ENCODE peak calls at places on chromosomes 3 and 15, in four cellular contexts. D is cardiac muscle cell, J is heart right ventricle, E is HCT116. M is an unnamed sample.

GRCh38 chr3:66041116-66041515 is 2.4 kb upstream of the MAGI1 start:
- DNase-seq in D (peak), J (no peak), E (no peak), M (no peak)

GRCh38 chr3:134419214-134419965 is 45.1 kb upstream of the AMOTL2 start:
- DNase-seq in D (no peak), J (no peak), E (no peak), M (no peak)

GRCh38 chr3:194099215-194099614 is 36.7 kb upstream of the HES1 start:
- DNase-seq in D (no peak), J (no peak), E (no peak), M (no peak)

GRCh38 chr3:38650248-38650940 is 907 bp upstream of the SCN5A start:
- DNase-seq in D (no peak), J (no peak), E (no peak), M (no peak)

GRCh38 chr3:52372822-52373504 is 56.8 kb downstream of the DNAH1 start:
- DNase-seq in D (no peak), J (peak), E (no peak), M (no peak)

GRCh38 chr15:29695486-29696167 is 126.6 kb downstream of the TJP1 start:
- DNase-seq in D (no peak), J (no peak), E (no peak), M (no peak)

GRCh38 chr3:106827515-106828213 is 549.6 kb upstream of the CCDC54 start:
- DNase-seq in D (peak), J (no peak), E (no peak), M (no peak)

GRCh38 chr15:49085696-49086459 is 39.6 kb upstream of the SECISBP2L start:
- DNase-seq in D (no peak), J (no peak), E (no peak), M (no peak)

GRCh38 chr15:29734917-29735572 is 87.2 kb downstream of the TJP1 start:
- DNase-seq in D (peak), J (no peak), E (peak), M (no peak)

GRCh38 chr15:100919481-100920405 is 586 bp downstream of the LRRK1 start:
- DNase-seq in D (peak), J (peak), E (no peak), M (no peak)

GRCh38 chr3:168134931-168135330 is 39.2 kb upstream of the GOLIM4 start:
- DNase-seq in D (no peak), J (no peak), E (no peak), M (no peak)

GRCh38 chr3:123385981-123386380 is 62.9 kb downstream of the ADCY5 start:
- DNase-seq in D (peak), J (peak), E (no peak), M (no peak)

GRCh38 chr3:151386063-151386462 is 1.5 kb upstream of the P2RY12 start:
- DNase-seq in D (no peak), J (no peak), E (no peak), M (peak)

GRCh38 chr3:188439080-188439479 is 285.1 kb downstream of the LPP start:
- DNase-seq in D (no peak), J (no peak), E (no peak), M (no peak)

GRCh38 chr3:49715611-49716121 is 3.8 kb downstream of the AMIGO3 start:
- DNase-seq in D (no peak), J (no peak), E (no peak), M (no peak)

GRCh38 chr3:38992117-38992779 is 59.5 kb downstream of the SCN11A start:
- DNase-seq in D (peak), J (no peak), E (no peak), M (peak)

GRCh38 chr3:40109641-40110490 is 199.6 kb upstream of the EIF1B start:
- DNase-seq in D (peak), J (no peak), E (no peak), M (no peak)

GRCh38 chr3:115217678-115218451 is 70.8 kb upstream of the ZBTB20 start:
- DNase-seq in D (peak), J (no peak), E (peak), M (peak)

GRCh38 chr15:61157933-61158332 is 71.2 kb downstream of the RORA start:
- DNase-seq in D (peak), J (peak), E (no peak), M (no peak)

GRCh38 chr15:31476866-31477265 is 150.2 kb downstream of the KLF13 start:
- DNase-seq in D (no peak), J (no peak), E (no peak), M (no peak)

GRCh38 chr3:43256714-43257461 is 29.5 kb upstream of the SNRK start:
- DNase-seq in D (no peak), J (no peak), E (no peak), M (no peak)

GRCh38 chr15:74804935-74805334 is 7.7 kb upstream of the LMAN1L start:
- DNase-seq in D (no peak), J (no peak), E (no peak), M (no peak)

GRCh38 chr3:123609063-123609462 is 24.2 kb upstream of the HACD2 start:
- DNase-seq in D (peak), J (no peak), E (no peak), M (no peak)

DNA sequence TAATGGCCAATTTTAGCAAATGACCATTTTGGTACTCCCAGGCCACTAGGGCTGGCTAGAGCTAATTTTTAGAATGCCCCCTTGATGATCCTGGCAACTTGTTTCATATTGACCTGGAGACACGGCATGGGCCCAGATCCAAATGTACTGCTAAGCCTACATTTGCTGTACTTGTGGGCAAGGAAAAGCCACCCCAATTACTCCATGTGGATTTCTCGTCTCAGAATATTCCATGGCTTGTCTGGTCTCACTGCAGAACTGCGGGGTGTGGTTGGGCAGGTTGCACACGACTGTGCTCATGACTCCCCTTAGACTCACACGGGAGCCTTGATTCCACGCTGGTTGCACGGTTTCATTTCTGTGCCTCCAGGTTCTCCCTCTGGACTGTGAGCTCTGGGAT is 140.9 kb downstream of the RPLP1 start:
- DNase-seq in D (no peak), J (no peak), E (no peak), M (no peak)
- H3K4me3 ChIP-seq in D (no peak), J (no peak), E (no peak), M (no peak)

GRCh38 chr3:96027718-96028117 is 786.7 kb upstream of the EPHA6 start:
- DNase-seq in D (no peak), J (no peak), E (no peak), M (no peak)
- H3K4me3 ChIP-seq in D (no peak), J (no peak), E (no peak), M (no peak)

GRCh38 chr15:57731543-57732103 is 25.1 kb downstream of the POLR2M start:
- DNase-seq in D (no peak), J (no peak), E (no peak), M (no peak)
- H3K4me3 ChIP-seq in D (no peak), J (no peak), E (no peak), M (no peak)

DNA sequence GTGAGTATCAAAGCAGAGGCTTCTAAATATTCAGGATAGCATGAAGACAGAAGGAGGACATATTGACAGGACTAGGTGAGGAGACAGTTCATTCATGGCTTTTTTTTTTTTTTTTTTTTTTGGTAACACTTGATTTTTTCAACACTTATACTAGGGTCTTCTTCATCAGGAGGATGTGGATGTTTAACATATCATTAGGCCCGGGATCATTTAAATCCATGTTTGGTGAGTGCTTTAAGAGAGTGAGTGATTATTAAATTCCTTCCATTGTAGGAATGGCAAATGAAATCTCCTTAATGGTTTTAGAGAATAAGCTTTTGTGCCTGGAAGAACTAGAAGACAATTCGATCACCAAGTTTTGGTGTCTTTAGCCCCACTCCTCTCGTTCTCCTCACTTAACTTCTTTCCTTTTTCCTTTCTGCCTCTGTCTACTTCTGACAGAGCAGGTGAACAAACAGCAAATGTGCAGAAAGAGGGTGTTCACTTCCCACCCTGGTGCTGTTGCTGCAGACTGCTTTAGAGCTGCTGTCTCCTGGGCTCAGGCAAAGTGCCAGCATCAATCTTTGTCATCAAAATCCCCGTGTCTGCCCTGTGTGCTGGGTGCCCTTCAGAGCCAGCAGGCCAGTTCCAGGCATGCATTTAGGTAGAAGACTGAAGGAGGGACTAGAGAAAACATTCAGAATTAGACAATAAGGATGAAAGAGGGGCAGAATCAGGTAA is 35.6 kb upstream of the RAB11A start:
- DNase-seq in D (no peak), J (no peak), E (no peak), M (no peak)
- H3K4me3 ChIP-seq in D (no peak), J (peak), E (no peak), M (no peak)

GRCh38 chr15:56758770-56759449 is 25.6 kb upstream of the ZNF280D start:
- DNase-seq in D (peak), J (no peak), E (no peak), M (no peak)
- H3K4me3 ChIP-seq in D (no peak), J (no peak), E (no peak), M (no peak)

DNA sequence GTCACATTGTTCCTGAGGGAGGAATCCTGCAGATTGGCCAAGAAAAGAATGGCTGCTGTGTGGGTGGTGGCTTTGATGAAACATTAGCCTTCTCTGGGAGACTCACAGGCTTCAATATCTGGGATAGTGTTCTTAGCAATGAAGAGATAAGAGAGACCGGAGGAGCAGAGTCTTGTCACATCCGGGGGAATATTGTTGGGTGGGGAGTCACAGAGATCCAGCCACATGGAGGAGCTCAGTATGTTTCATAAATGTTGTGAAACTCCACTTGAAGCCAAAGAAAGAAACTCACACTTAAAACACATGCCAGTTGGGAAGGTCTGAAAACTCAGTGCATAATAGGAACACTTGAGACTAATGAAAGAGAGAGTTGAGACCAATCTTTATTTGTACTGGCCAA is 6.1 kb downstream of the PTX3 start:
- DNase-seq in D (peak), J (no peak), E (no peak), M (no peak)
- H3K4me3 ChIP-seq in D (no peak), J (no peak), E (no peak), M (no peak)

DNA sequence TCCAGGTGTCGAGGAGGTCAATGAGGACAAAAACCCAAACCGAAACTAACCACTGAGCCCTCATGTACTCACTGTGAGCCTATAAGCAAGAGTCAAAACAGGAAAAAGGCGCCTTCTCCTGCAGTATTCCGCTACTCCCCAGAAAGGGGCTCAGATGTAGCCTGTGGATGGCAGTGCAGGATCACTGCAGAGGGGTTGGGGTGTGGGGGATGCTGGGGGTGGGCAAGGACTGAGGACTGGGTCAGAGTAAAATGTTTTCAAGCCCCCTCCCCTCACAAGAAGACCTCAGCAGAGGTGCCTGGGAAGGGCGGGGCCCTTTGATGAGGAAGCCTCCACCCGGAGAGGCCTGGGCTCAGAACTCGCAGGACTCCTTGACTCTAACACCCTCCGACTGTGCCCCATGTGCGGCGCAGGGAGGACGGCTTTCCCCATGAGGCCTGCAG is 170.1 kb downstream of the OSBPL10 start:
- DNase-seq in D (no peak), J (no peak), E (no peak), M (no peak)
- H3K4me3 ChIP-seq in D (no peak), J (no peak), E (no peak), M (no peak)

GRCh38 chr3:138348107-138348949 is at the start of gene MRAS:
- DNase-seq in D (peak), J (peak), E (peak), M (no peak)

GRCh38 chr3:138348950-138349739 is 766 bp downstream of the MRAS start:
- DNase-seq in D (peak), J (no peak), E (no peak), M (no peak)

GRCh38 chr3:138344754-138345153 is 3.6 kb upstream of the MRAS start:
- DNase-seq in D (no peak), J (no peak), E (no peak), M (no peak)

GRCh38 chr3:138349926-138350665 is 1.7 kb downstream of the MRAS start:
- DNase-seq in D (peak), J (no peak), E (no peak), M (no peak)

DNA sequence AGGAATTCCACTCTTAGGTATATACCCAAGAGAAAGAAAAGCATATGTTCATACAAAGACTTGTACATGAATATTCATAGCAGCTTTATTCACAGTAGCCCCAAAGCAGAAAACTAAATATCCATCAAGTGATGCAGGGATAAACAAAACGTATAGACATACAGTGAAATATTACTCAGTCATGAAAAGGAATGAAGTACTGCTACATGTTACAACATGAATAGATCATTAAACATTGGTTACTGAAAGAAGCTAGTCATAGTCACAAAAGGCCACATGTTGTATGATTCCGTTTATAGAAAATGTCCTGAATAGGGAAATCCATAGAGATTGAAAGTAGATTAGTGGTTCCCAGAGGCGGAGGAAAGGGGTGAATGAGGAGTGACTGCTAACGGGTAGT is 1.3 kb upstream of the MRAS start:
- DNase-seq in D (no peak), J (no peak), E (no peak), M (no peak)
- H3K4me3 ChIP-seq in D (no peak), J (peak), E (peak), M (no peak)

GRCh38 chr3:170044795-170045244 is 7.0 kb downstream of the GPR160 start:
- DNase-seq in D (no peak), J (no peak), E (no peak), M (no peak)
- H3K4me3 ChIP-seq in D (no peak), J (peak), E (no peak), M (no peak)

M was measured in HFF-Myc.